ENCODE peak calls at places on chromosomes 3 and 15, in nine cellular contexts. X is cardiac fibroblast, J is RWPE1, Q is fibroblast of pulmonary artery, T is esophagus squamous epithelium, A is psoas muscle, P is neural crest cell, C is endodermal cell, K is GM12864. H is an unnamed sample.

GRCh38 chr15:85707519-85708338 is 87.0 kb downstream of the KLHL25 start:
- DNase-seq in T (no peak), A (no peak), K (no peak), C (no peak), X (peak; percentile 45), Q (peak; percentile 71), P (no peak), J (no peak), H (no peak)

GRCh38 chr3:183180105-183180763 is 17.7 kb upstream of the LAMP3 start:
- DNase-seq in K (no peak), A (no peak), C (peak; percentile 71), T (no peak), J (no peak), Q (peak; percentile 49), X (peak; percentile 57), P (no peak), H (no peak)

GRCh38 chr15:66870880-66871388 is 168.9 kb downstream of the SMAD6 start:
- DNase-seq in C (no peak), J (no peak), T (no peak), A (no peak), X (no peak), Q (no peak), P (no peak), K (no peak), H (no peak)

GRCh38 chr3:169256791-169257522 is 406.6 kb downstream of the MECOM start:
- DNase-seq in A (no peak), P (no peak), X (peak; percentile 45), T (no peak), Q (no peak), J (no peak), K (no peak), C (no peak), H (no peak)

GRCh38 chr3:15223684-15224575 is 17.9 kb downstream of the CAPN7 start:
- DNase-seq in K (no peak), T (no peak), J (no peak), Q (no peak), A (no peak), C (no peak), P (no peak), X (no peak), H (no peak)

GRCh38 chr3:107988464-107989156 is 102.2 kb downstream of the CD47 start:
- DNase-seq in K (no peak), J (peak; percentile 63), P (no peak), C (no peak), T (no peak), A (peak; percentile 63), X (peak; percentile 79), Q (peak; percentile 78), H (no peak)

GRCh38 chr3:52047295-52047960 is 8.9 kb downstream of the DUSP7 start:
- DNase-seq in J (peak; percentile 59), T (no peak), A (no peak), Q (no peak), C (no peak), K (no peak), P (no peak), X (no peak), H (no peak)

GRCh38 chr3:186413615-186414415 is 51.8 kb upstream of the DGKG start:
- DNase-seq in A (peak; percentile 75), P (no peak), K (peak; percentile 8), C (peak; percentile 74), T (no peak), Q (no peak), J (no peak), X (peak; percentile 28), H (no peak)

GRCh38 chr3:44416031-44417030 is 61.1 kb downstream of the ZNF445 start:
- DNase-seq in J (no peak), K (no peak), P (no peak), X (no peak), T (no peak), A (no peak), C (peak; percentile 31), Q (no peak), H (peak; percentile 72)

GRCh38 chr15:75149911-75150709 is 51.6 kb upstream of the C15orf39 start:
- DNase-seq in X (peak; percentile 93), A (no peak), J (peak; percentile 66), C (no peak), K (no peak), Q (peak; percentile 59), T (no peak), P (no peak), H (no peak)

GRCh38 chr15:89899303-89899946 is 5.6 kb upstream of the AP3S2 start:
- DNase-seq in P (no peak), X (no peak), Q (no peak), A (no peak), J (no peak), C (no peak), T (no peak), K (no peak), H (peak; percentile 57)

GRCh38 chr15:94231728-94232086 is 346 bp downstream of the MCTP2 start:
- DNase-seq in C (no peak), Q (no peak), A (peak; percentile 46), K (no peak), X (peak; percentile 5), J (peak; percentile 42), T (no peak), P (peak; percentile 1), H (no peak)

GRCh38 chr3:118990818-118991560 is 43.7 kb downstream of the IGSF11 start:
- DNase-seq in K (no peak), C (no peak), P (no peak), A (no peak), Q (no peak), X (no peak), T (no peak), J (no peak), H (no peak)

GRCh38 chr3:179943097-179943880 is 93.4 kb downstream of the PEX5L start:
- DNase-seq in J (no peak), T (no peak), P (no peak), C (no peak), K (no peak), A (no peak), Q (no peak), X (no peak), H (no peak)

GRCh38 chr3:139281096-139281495 is 62.7 kb upstream of the MRPS22 start:
- DNase-seq in C (no peak), T (no peak), Q (no peak), P (no peak), A (peak; percentile 16), K (no peak), X (peak; percentile 22), J (no peak), H (no peak)

GRCh38 chr3:191238321-191238817 is 39.3 kb downstream of the OSTN start:
- DNase-seq in K (no peak), T (no peak), Q (peak; percentile 88), C (no peak), P (no peak), J (peak; percentile 4), X (peak; percentile 82), A (no peak), H (no peak)

GRCh38 chr3:186235554-186235953 is 126.5 kb downstream of the DGKG start:
- DNase-seq in P (no peak), X (no peak), Q (no peak), A (no peak), C (no peak), T (no peak), K (no peak), J (no peak), H (no peak)

GRCh38 chr3:21551019-21551418 is 200.0 kb downstream of the ZNF385D start:
- DNase-seq in A (no peak), P (no peak), X (peak; percentile 30), J (no peak), T (no peak), Q (peak; percentile 25), K (no peak), C (peak; percentile 53), H (no peak)
- TF ChIP-seq CTCF in A (no peak), P (no peak), X (no peak), J (no peak), T (no peak), Q (no peak), K (no peak), C (peak; percentile 60), H (no peak)

DNA sequence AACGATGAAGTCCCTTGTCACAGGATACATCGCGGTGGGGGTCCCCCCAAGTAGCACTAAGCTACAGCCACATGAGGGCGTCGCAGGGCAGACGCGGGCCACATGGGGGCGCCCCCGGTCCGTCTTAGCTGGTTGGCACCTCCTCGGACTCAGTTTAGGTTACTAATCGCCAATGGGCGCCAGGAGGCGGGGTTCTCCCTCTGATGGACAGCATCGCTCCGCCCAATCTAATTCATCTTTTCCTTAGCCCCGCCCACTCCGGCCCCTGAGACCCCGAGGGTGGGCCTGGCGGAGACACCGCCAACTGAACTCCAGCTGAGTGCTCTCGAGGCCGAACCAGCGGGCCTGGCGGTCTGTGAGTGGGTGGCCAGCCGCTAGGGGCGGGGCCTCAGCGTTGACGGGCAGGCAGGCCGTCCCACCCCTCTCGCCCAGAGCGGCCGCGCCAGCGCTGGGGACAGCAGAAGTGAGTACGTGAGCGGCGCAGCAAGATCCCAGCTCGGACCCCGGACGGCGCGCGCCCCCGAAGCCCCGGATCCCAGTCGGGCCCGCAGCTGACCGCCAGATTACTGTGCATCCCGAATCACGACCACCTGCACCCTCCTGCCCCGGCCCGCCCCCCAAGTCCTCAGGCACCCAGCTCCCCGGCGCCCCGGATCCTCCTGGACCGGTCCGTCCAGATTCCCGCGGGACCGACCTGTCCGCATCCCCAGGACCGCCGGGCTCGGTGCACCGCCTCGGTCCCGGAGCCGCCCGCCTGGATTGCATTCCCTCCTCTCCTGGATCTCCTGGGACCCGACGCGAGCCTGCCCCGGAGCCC is at the start of gene EPHB3:
- DNase-seq in Q (peak; percentile 99), J (peak; percentile 99), X (peak; percentile 99), K (peak; percentile 60), P (peak; percentile 100), C (peak; percentile 100), T (peak; percentile 87), A (peak; percentile 99), H (peak; percentile 100)
- TF ChIP-seq CTCF in Q (peak; percentile 97), J (peak; percentile 97), X (peak; percentile 96), K (peak; percentile 88), P (peak; percentile 100), C (peak; percentile 100), T (peak; percentile 99), A (peak; percentile 99), H (peak; percentile 100)

GRCh38 chr3:23209103-23209502 is 6.0 kb downstream of the UBE2E2 start:
- DNase-seq in K (no peak), Q (no peak), J (no peak), C (no peak), A (no peak), X (no peak), T (no peak), P (no peak), H (no peak)
- TF ChIP-seq CTCF in K (no peak), Q (no peak), J (no peak), C (no peak), A (no peak), X (no peak), T (no peak), P (no peak), H (no peak)

DNA sequence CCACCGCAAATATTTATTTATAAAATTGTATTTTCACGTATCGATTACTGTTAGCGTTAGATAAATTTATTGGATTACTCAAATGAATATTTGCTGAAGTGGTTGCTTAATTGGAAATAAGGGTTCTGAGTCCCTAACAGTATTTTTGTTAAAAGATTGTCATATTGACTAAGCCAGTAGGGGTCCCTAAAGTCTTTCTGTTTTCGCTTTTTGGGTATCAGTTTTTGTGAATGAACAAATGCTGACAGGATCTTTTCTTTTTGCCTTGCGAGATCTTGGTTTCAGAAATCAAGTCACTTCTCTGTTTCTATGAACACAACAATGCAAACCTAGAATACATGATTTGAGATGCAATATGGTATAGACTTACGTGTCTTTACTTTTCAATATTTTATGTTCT is 7.1 kb downstream of the RAD51 start:
- DNase-seq in A (no peak), K (no peak), J (no peak), C (no peak), P (no peak), X (peak; percentile 19), Q (peak; percentile 46), T (no peak), H (no peak)
- TF ChIP-seq CTCF in A (no peak), K (peak; percentile 36), J (no peak), C (peak; percentile 52), P (peak; percentile 43), X (peak; percentile 14), Q (peak; percentile 35), T (peak; percentile 15), H (peak; percentile 33)